ENCODE peak calls at places on chromosomes 11 and 22, in seven cellular contexts. O is cardiac muscle cell, A is stomach, I is AG09309, Y is NCI-H1930, G is ACHN, K is NCI-H524 treated with DMSO at 0.1 percent for 48 hours. L is an unnamed sample.

GRCh38 chr11:31060880-31061279 is 308.7 kb downstream of the DCDC1 start:
- DNase-seq in O (peak; percentile 9), A (no peak), I (no peak), Y (no peak), G (no peak), K (no peak), L (no peak)

GRCh38 chr11:63951779-63952536 is 13.2 kb downstream of the NAA40 start:
- DNase-seq in O (no peak), A (no peak), I (no peak), Y (no peak), G (no peak), K (no peak), L (no peak)

GRCh38 chr11:6234314-6235031 is at the start of gene FHIP1B:
- DNase-seq in O (peak; percentile 100), A (peak; percentile 100), I (peak; percentile 99), Y (peak; percentile 99), G (peak; percentile 98), K (peak; percentile 94), L (peak; percentile 99)

GRCh38 chr11:67006029-67006884 is 16.7 kb upstream of the SYT12 start:
- DNase-seq in O (no peak), A (no peak), I (no peak), Y (peak; percentile 41), G (no peak), K (no peak), L (no peak)

GRCh38 chr11:77813256-77813655 is 7.3 kb downstream of the RSF1 start:
- DNase-seq in O (peak; percentile 16), A (no peak), I (no peak), Y (no peak), G (no peak), K (no peak), L (no peak)

GRCh38 chr11:35549787-35550186 is 24.4 kb upstream of the PAMR1 start:
- DNase-seq in O (peak; percentile 85), A (no peak), I (peak; percentile 93), Y (no peak), G (peak; percentile 34), K (peak; percentile 65), L (peak; percentile 53)

GRCh38 chr22:50318356-50318697 is 8.5 kb downstream of the DENND6B start:
- DNase-seq in O (no peak), A (no peak), I (no peak), Y (no peak), G (no peak), K (no peak), L (no peak)

GRCh38 chr11:95659088-95659487 is 130.5 kb downstream of the FAM76B start:
- DNase-seq in O (no peak), A (no peak), I (no peak), Y (no peak), G (no peak), K (no peak), L (peak; percentile 5)

GRCh38 chr22:47340851-47341436 is 578.5 kb downstream of the TBC1D22A start:
- DNase-seq in O (no peak), A (no peak), I (no peak), Y (no peak), G (no peak), K (no peak), L (no peak)

GRCh38 chr22:37244922-37245722 is 1.1 kb upstream of the RAC2 start:
- DNase-seq in O (no peak), A (no peak), I (no peak), Y (no peak), G (no peak), K (no peak), L (no peak)

GRCh38 chr22:42758929-42759629 is 38.4 kb upstream of the A4GALT start:
- DNase-seq in O (peak; percentile 83), A (no peak), I (peak; percentile 50), Y (no peak), G (no peak), K (no peak), L (no peak)

GRCh38 chr11:86519064-86519911 is 144.6 kb downstream of the CCDC81 start:
- DNase-seq in O (peak; percentile 81), A (no peak), I (peak; percentile 59), Y (no peak), G (no peak), K (no peak), L (no peak)